ENCODE peak calls at places on chromosomes 11 and 22, in four cellular contexts. K is SK-N-SH, E is K562, C is HepG2. Y is an unnamed sample.
A peak's percentile ranks its signal among the peaks of the same experiment; 100 is the strongest.

GRCh38 chr22:27170491-27170890 is 513.1 kb downstream of the MIAT start:
- DNase-seq in K (no peak), E (no peak), C (no peak), Y (peak; percentile 29)

GRCh38 chr11:78187366-78188011 is 937 bp downstream of the KCTD21 start:
- DNase-seq in K (no peak), E (no peak), C (no peak), Y (no peak)

GRCh38 chr22:20206709-20207215 is 55.9 kb upstream of the CCDC188 start:
- DNase-seq in K (no peak), E (peak; percentile 97), C (no peak), Y (no peak)

GRCh38 chr11:32562839-32563599 is 20.6 kb upstream of the EIF3M start:
- DNase-seq in K (no peak), E (no peak), C (no peak), Y (no peak)

GRCh38 chr11:24755260-24755839 is 258.5 kb downstream of the LUZP2 start:
- DNase-seq in K (no peak), E (no peak), C (no peak), Y (no peak)

GRCh38 chr11:14872032-14872431 is 20.0 kb downstream of the CYP2R1 start:
- DNase-seq in K (no peak), E (no peak), C (no peak), Y (no peak)

GRCh38 chr11:101487775-101488174 is 96.0 kb downstream of the TRPC6 start:
- DNase-seq in K (no peak), E (no peak), C (no peak), Y (no peak)

GRCh38 chr22:28027453-28028448 is 108.7 kb upstream of the PITPNB start:
- DNase-seq in K (peak; percentile 52), E (no peak), C (no peak), Y (no peak)

GRCh38 chr22:26586556-26587325 is 3.2 kb downstream of the TPST2 start:
- DNase-seq in K (no peak), E (no peak), C (no peak), Y (no peak)

GRCh38 chr11:86718553-86718952 is 46.1 kb upstream of the ME3 start:
- DNase-seq in K (no peak), E (no peak), C (no peak), Y (no peak)

GRCh38 chr11:57313071-57313787 is 11.5 kb downstream of the TNKS1BP1 start:
- DNase-seq in K (no peak), E (no peak), C (no peak), Y (no peak)

GRCh38 chr11:105577645-105578044 is 32.2 kb upstream of the GRIA4 start:
- DNase-seq in K (peak; percentile 17), E (no peak), C (no peak), Y (no peak)

GRCh38 chr22:35632902-35633301 is 15.3 kb upstream of the APOL6 start:
- DNase-seq in K (no peak), E (no peak), C (no peak), Y (no peak)

GRCh38 chr11:114168086-114168448 is 108.6 kb downstream of the ZBTB16 start:
- DNase-seq in K (no peak), E (no peak), C (no peak), Y (no peak)

GRCh38 chr11:44096360-44097188 is 1.1 kb downstream of the EXT2 start:
- DNase-seq in K (no peak), E (no peak), C (no peak), Y (no peak)

GRCh38 chr11:47204633-47204989 is 10.2 kb upstream of the DDB2 start:
- DNase-seq in K (no peak), E (peak; percentile 13), C (no peak), Y (no peak)

GRCh38 chr11:132448334-132448995 is 1078.0 kb downstream of the NTM start:
- DNase-seq in K (no peak), E (no peak), C (no peak), Y (no peak)

GRCh38 chr11:69449320-69450063 is 32.0 kb upstream of the LINC01488 start:
- DNase-seq in K (peak; percentile 90), E (peak; percentile 77), C (peak; percentile 61), Y (no peak)

GRCh38 chr11:22304337-22304961 is 33.7 kb upstream of the SLC17A6 start:
- DNase-seq in K (peak; percentile 44), E (peak; percentile 24), C (peak; percentile 12), Y (peak; percentile 18)

GRCh38 chr11:46826310-46827044 is 19.6 kb downstream of the CKAP5 start:
- DNase-seq in K (peak; percentile 88), E (peak; percentile 80), C (peak; percentile 90), Y (peak; percentile 33)

GRCh38 chr22:50705219-50705691 is 32.6 kb downstream of the SHANK3 start:
- DNase-seq in K (peak; percentile 88), E (peak; percentile 67), C (no peak), Y (no peak)

DNA sequence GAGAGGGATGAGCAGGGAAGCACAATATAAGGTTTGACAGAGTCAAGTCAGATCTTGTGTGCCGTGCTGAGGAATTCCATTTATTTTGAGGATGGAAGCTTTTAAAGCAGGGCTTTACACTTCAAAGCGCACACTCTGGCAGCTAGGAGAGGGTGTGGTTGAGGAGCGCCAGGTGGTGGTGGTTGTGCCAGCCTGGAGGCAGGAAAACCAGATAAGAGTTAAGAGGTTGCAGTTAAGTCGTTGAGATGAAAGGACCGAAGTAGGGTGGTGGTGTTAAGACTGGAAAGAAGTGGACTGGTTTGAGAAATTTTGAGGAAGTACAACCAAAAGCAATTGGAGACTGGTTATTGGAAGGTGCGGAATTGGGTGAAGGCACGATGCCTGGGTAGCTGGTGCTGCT is 231.6 kb upstream of the TBCEL start:
- DNase-seq in K (no peak), E (no peak), C (no peak), Y (no peak)
- TF ChIP-seq ELF1 in K (no peak), E (no peak), C (no peak), Y (no peak)

DNA sequence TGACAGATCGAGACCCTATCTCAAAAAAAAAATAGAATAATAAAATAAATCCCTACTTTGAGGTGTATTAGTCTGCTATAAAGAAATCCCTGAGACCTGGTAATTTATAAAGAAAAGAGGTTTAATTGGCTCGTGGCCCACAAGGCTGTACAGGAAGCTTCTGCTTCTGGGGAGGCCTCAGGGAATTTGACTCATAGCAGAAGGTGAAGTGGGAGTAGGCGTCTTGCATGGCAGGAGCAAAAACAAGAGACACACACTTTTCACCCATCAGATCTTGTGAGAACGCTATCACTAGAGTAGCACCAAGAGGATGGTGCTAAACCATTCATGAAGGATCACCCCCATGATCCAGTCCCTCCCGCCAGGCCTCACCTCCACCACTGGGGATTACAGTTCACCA is 29.2 kb downstream of the CDPF1 start:
- DNase-seq in K (no peak), E (no peak), C (no peak), Y (no peak)
- TF ChIP-seq ELF1 in K (no peak), E (no peak), C (no peak), Y (no peak)

DNA sequence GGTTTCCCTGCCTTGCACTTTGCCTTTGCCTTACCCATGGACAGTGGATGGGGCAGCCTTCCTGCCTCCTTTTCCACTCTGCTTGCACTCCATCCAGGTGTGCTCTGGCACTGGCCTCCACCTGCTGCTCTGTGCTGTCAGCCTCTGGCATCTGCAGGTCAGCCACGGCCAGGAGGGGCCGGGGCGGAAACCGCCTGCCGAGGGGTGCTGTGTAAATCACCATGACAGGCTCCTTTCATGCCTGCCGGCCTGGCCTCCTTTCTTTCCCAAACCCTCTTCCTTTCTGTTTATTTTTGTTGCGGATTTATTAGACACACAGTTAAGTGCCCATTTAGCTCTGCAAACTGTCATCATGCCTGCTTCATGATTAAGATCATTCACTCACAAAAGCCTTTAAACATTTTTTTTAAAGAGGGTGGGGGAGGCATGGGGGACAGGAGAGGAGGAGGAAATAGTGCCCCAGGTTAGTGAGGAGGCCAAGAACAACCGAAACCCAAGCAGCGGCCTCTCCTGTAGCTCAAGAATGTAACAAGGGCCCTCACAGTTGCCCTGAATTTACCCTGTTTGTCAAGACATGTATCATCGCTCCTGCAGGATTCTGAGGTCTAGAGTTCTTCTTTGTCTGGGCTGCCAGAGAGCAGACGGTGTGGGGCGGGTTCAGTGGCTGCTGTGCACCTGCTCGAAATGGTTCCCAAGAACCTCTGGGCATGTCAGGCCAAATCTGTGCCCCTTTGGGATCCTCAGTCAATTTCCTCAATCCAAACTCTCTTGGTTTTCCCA is 83.3 kb downstream of the BARX2 start:
- DNase-seq in K (no peak), E (no peak), C (no peak), Y (no peak)
- TF ChIP-seq ELF1 in K (no peak), E (no peak), C (no peak), Y (no peak)

GRCh38 chr11:63229815-63230214 is 13.6 kb downstream of the SLC22A25 start:
- DNase-seq in K (no peak), E (no peak), C (no peak), Y (no peak)
- TF ChIP-seq ELF1 in K (no peak), E (no peak), C (no peak), Y (no peak)

GRCh38 chr11:3155691-3156258 is 9.3 kb downstream of the OSBPL5 start:
- DNase-seq in K (peak; percentile 82), E (no peak), C (no peak), Y (no peak)

GRCh38 chr11:3152471-3153110 is 12.5 kb downstream of the OSBPL5 start:
- DNase-seq in K (no peak), E (no peak), C (no peak), Y (no peak)

GRCh38 chr11:3153291-3153861 is 11.7 kb downstream of the OSBPL5 start:
- DNase-seq in K (no peak), E (no peak), C (no peak), Y (no peak)

GRCh38 chr11:3155216-3155615 is 9.9 kb downstream of the OSBPL5 start:
- DNase-seq in K (no peak), E (no peak), C (no peak), Y (no peak)

GRCh38 chr11:3154001-3154599 is 11.0 kb downstream of the OSBPL5 start:
- DNase-seq in K (no peak), E (peak; percentile 70), C (no peak), Y (no peak)
- TF ChIP-seq ELF1 in K (no peak), E (no peak), C (no peak), Y (no peak)